ENCODE peak calls at places on chromosomes 4 and X, in eight cellular contexts. V is AG09319; T is C1 segment of cervical spinal cord; O is EL; F is stimulated activated CD4-positive, alpha-beta T cell treated with anti-CD3 and anti-CD28 coated beads, Interleukin-4, amount 100 ng/mL, for 4 hours; W is Right ventricle myocardium inferior; K is endothelial cell; M is GM03348. U is an unnamed sample.

GRCh38 chr4:187789078-187789477 is 206.5 kb upstream of the ZFP42 start:
- DNase-seq in V (no peak), T (no peak), O (no peak), F (no peak), W (no peak), K (no peak), M (no peak), U (no peak)

GRCh38 chr4:41216294-41217019 is 2.1 kb upstream of the APBB2 start:
- DNase-seq in V (no peak), T (peak), O (peak), F (peak), W (peak), K (peak), M (peak), U (peak)

GRCh38 chr4:77636902-77637301 is 31.3 kb downstream of the CXCL13 start:
- DNase-seq in V (no peak), T (no peak), O (peak), F (no peak), W (no peak), K (no peak), M (no peak), U (no peak)

GRCh38 chr4:3288571-3289094 is 4.2 kb upstream of the RGS12 start:
- DNase-seq in V (no peak), T (no peak), O (no peak), F (no peak), W (no peak), K (no peak), M (no peak), U (no peak)

GRCh38 chrX:17553451-17553850 is 178.5 kb downstream of the NHS start:
- DNase-seq in V (no peak), T (no peak), O (peak), F (no peak), W (no peak), K (no peak), M (peak), U (peak)

GRCh38 chr4:915041-915474 is 17.1 kb downstream of the GAK start:
- DNase-seq in V (no peak), T (no peak), O (no peak), F (no peak), W (peak), K (no peak), M (no peak), U (no peak)

GRCh38 chrX:153457827-153458466 is 12.1 kb upstream of the TREX2 start:
- DNase-seq in V (no peak), T (no peak), O (no peak), F (no peak), W (no peak), K (no peak), M (no peak), U (no peak)

GRCh38 chr4:32145987-32146386 is 1425.8 kb downstream of the PCDH7 start:
- DNase-seq in V (no peak), T (no peak), O (no peak), F (no peak), W (no peak), K (peak), M (no peak), U (peak)

U was measured in H9.